ENCODE peak calls at places on chromosomes 11 and 22, in five cellular contexts. W is GM23338, K is IMR-90, U is neural progenitor cell, H is GM12878. N is an unnamed sample.

GRCh38 chr11:119441898-119442243 is 18.9 kb upstream of the THY1 start:
- DNase-seq in W (peak; percentile 51), K (no peak), U (no peak), H (no peak), N (no peak)

GRCh38 chr11:20125927-20126326 is 34.3 kb downstream of the DBX1 start:
- DNase-seq in W (no peak), K (peak; percentile 79), U (no peak), H (no peak), N (peak; percentile 71)

GRCh38 chr11:62546937-62547625 is 475 bp upstream of the AHNAK start:
- DNase-seq in W (peak; percentile 60), K (peak; percentile 49), U (peak; percentile 62), H (no peak), N (peak; percentile 72)

GRCh38 chr11:84468255-84468654 is 1158.9 kb downstream of the DLG2 start:
- DNase-seq in W (no peak), K (no peak), U (peak; percentile 77), H (no peak), N (no peak)

GRCh38 chr11:134667175-134667500 is 255.1 kb upstream of the B3GAT1 start:
- DNase-seq in W (no peak), K (no peak), U (no peak), H (no peak), N (no peak)

GRCh38 chr11:123729602-123730001 is 11.9 kb downstream of the ZNF202 start:
- DNase-seq in W (no peak), K (peak; percentile 59), U (no peak), H (no peak), N (no peak)

GRCh38 chr11:57324154-57324885 is 432 bp downstream of the TNKS1BP1 start:
- DNase-seq in W (peak; percentile 79), K (peak; percentile 48), U (peak; percentile 88), H (no peak), N (no peak)

GRCh38 chr11:116164843-116165242 is 607.9 kb downstream of the BUD13 start:
- DNase-seq in W (no peak), K (no peak), U (no peak), H (no peak), N (no peak)

GRCh38 chr11:63369971-63370588 is 495 bp downstream of the SLC22A9 start:
- DNase-seq in W (no peak), K (no peak), U (no peak), H (no peak), N (no peak)

GRCh38 chr22:37636186-37636948 is 3.1 kb upstream of the SH3BP1 start:
- DNase-seq in W (peak; percentile 47), K (peak; percentile 75), U (no peak), H (no peak), N (no peak)

GRCh38 chr11:72730243-72730642 is 22.0 kb downstream of the ARAP1 start:
- DNase-seq in W (peak; percentile 78), K (no peak), U (no peak), H (no peak), N (no peak)
- H2AFZ ChIP-seq in W (no peak overlapping the region), K (no peak overlapping the region), U (no peak overlapping the region), H (no peak overlapping the region), N (no peak overlapping the region)

DNA sequence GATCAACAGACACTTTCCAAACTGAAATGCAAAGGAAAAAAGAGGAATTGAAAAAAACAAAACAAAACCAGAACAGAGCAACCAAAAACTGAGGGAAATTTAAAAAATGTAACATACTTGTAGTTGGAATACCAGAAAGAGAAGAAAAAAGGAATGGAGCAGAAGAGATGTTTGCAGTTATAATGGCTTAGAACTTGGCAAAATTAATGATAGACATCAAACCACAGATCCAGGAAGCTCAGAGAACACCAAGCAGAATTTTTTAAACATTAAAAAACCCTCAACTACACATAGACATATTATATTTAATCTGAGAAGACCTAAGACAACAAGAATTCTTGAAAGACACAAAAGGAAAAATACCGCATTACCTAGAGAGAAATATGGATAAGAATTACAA is 46.1 kb downstream of the ASCL2 start:
- DNase-seq in W (no peak), K (no peak), U (no peak), H (no peak), N (no peak)
- TF ChIP-seq CTCF in W (no peak), K (no peak), U (no peak), H (no peak), N (no peak)

GRCh38 chr11:14892036-14892556 is at the start of gene CYP2R1:
- DNase-seq in W (peak; percentile 97), K (peak; percentile 95), U (peak; percentile 96), H (peak; percentile 84), N (peak; percentile 97)

GRCh38 chr11:14894657-14895598 is 2.9 kb upstream of the CYP2R1 start:
- DNase-seq in W (no peak), K (peak; percentile 52), U (no peak), H (no peak), N (no peak)

GRCh38 chr11:14898286-14899086 is 6.5 kb upstream of the CYP2R1 start:
- DNase-seq in W (no peak), K (no peak), U (no peak), H (no peak), N (no peak)

GRCh38 chr11:14891143-14892035 is 642 bp downstream of the CYP2R1 start:
- DNase-seq in W (peak; percentile 93), K (peak; percentile 82), U (peak; percentile 95), H (no peak), N (peak; percentile 88)

DNA sequence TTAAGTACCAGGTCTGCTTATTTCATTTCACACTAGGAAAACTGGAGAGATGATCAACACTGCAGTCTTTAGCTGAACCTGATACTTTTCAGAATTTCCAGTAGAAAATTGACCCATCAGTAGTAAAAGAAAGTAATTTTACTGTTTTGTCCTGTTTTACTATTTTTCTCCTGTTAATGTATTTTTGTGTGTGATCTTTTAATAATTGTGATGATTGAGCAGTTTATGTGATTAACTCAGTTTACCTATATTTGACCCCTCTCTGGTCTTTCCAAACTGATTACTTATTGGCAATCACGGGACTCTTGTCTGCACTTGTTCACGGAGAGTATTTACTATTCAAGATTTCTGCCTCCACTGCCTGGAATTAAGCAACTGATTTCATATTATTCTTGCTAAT is 546 bp upstream of the CYP2R1 start:
- DNase-seq in W (no peak), K (no peak), U (no peak), H (no peak), N (no peak)
- H2AFZ ChIP-seq in W (no peak overlapping the region), K (peak overlapping the region; percentile 90), U (no peak overlapping the region), H (peak overlapping the region; percentile 80), N (peak overlapping the region; percentile 94)

GRCh38 chr11:125364085-125364822 is 131.8 kb downstream of the FEZ1 start:
- DNase-seq in W (no peak), K (peak; percentile 81), U (no peak), H (no peak), N (peak; percentile 20)
- TF ChIP-seq CTCF in W (peak; percentile 26), K (peak; percentile 15), U (peak; percentile 19), H (no peak), N (no peak)

GRCh38 chr11:68543594-68543993 is 83.0 kb downstream of the PPP6R3 start:
- DNase-seq in W (no peak), K (no peak), U (no peak), H (no peak), N (no peak)
- H2AFZ ChIP-seq in W (no peak overlapping the region), K (no peak overlapping the region), U (no peak overlapping the region), H (no peak overlapping the region), N (no peak overlapping the region)

GRCh38 chr11:65040520-65041205 is 347 bp upstream of the SAC3D1 start:
- DNase-seq in W (peak; percentile 94), K (peak; percentile 93), U (peak; percentile 92), H (peak; percentile 86), N (peak; percentile 97)
- TF ChIP-seq CTCF in W (no peak), K (no peak), U (no peak), H (no peak), N (no peak)

GRCh38 chr22:30232716-30233218 is 13.8 kb downstream of the LIF start:
- DNase-seq in W (no peak), K (no peak), U (no peak), H (no peak), N (no peak)

GRCh38 chr22:30233582-30233981 is 13.0 kb downstream of the LIF start:
- DNase-seq in W (no peak), K (no peak), U (no peak), H (no peak), N (no peak)

GRCh38 chr22:30236875-30237274 is 9.7 kb downstream of the LIF start:
- DNase-seq in W (no peak), K (no peak), U (no peak), H (no peak), N (no peak)

GRCh38 chr22:30235687-30236170 is 10.8 kb downstream of the LIF start:
- DNase-seq in W (peak; percentile 56), K (peak; percentile 88), U (no peak), H (no peak), N (peak; percentile 82)

GRCh38 chr22:30234786-30235470 is 11.6 kb downstream of the LIF start:
- DNase-seq in W (no peak), K (peak; percentile 82), U (no peak), H (no peak), N (no peak)
- H2AFZ ChIP-seq in W (peak overlapping the region; percentile 85), K (peak overlapping the region; percentile 76), U (no peak overlapping the region), H (no peak overlapping the region), N (peak overlapping the region; percentile 66)

N was measured in mammary epithelial cell.